ENCODE peak calls at places on chromosomes 4 and X, in four cellular contexts. One of them, this sample, is unnamed.

GRCh38 chrX:9988762-9989161 is 21.6 kb downstream of the CLDN34 start:
- DNase-seq in dermis microvascular lymphatic vessel endothelial cell: peak
- DNase-seq in NCI-H748 treated with DMSO at 0.1 percent for 48 hours: no peak
- DNase-seq in AG09319: no peak
- DNase-seq in this sample: no peak

GRCh38 chr4:112178731-112179130 is 33.5 kb downstream of the FAM241A start:
- DNase-seq in NCI-H748 treated with DMSO at 0.1 percent for 48 hours: no peak
- DNase-seq in dermis microvascular lymphatic vessel endothelial cell: no peak
- DNase-seq in AG09319: no peak
- DNase-seq in this sample: no peak

GRCh38 chr4:77662396-77662795 is 56.8 kb downstream of the CXCL13 start:
- DNase-seq in AG09319: no peak
- DNase-seq in dermis microvascular lymphatic vessel endothelial cell: no peak
- DNase-seq in NCI-H748 treated with DMSO at 0.1 percent for 48 hours: no peak
- DNase-seq in this sample: no peak

GRCh38 chr4:121717680-121718237 is 21.0 kb upstream of the ANXA5 start:
- DNase-seq in dermis microvascular lymphatic vessel endothelial cell: no peak
- DNase-seq in NCI-H748 treated with DMSO at 0.1 percent for 48 hours: no peak
- DNase-seq in AG09319: peak
- DNase-seq in this sample: no peak

GRCh38 chr4:4762909-4763814 is 96.3 kb upstream of the MSX1 start:
- DNase-seq in NCI-H748 treated with DMSO at 0.1 percent for 48 hours: no peak
- DNase-seq in AG09319: peak
- DNase-seq in dermis microvascular lymphatic vessel endothelial cell: no peak
- DNase-seq in this sample: peak

GRCh38 chr4:35900608-35901243 is 343.6 kb downstream of the ARAP2 start:
- DNase-seq in AG09319: no peak
- DNase-seq in NCI-H748 treated with DMSO at 0.1 percent for 48 hours: no peak
- DNase-seq in dermis microvascular lymphatic vessel endothelial cell: no peak
- DNase-seq in this sample: no peak

GRCh38 chr4:21083413-21083812 is 383.2 kb downstream of the PACRGL start:
- DNase-seq in AG09319: no peak
- DNase-seq in NCI-H748 treated with DMSO at 0.1 percent for 48 hours: no peak
- DNase-seq in dermis microvascular lymphatic vessel endothelial cell: no peak
- DNase-seq in this sample: no peak

GRCh38 chr4:80767944-80768343 is 262.6 kb upstream of the BMP3 start:
- DNase-seq in dermis microvascular lymphatic vessel endothelial cell: no peak
- DNase-seq in AG09319: no peak
- DNase-seq in NCI-H748 treated with DMSO at 0.1 percent for 48 hours: no peak
- DNase-seq in this sample: no peak

GRCh38 chr4:40514409-40515025 is 115.1 kb downstream of the RBM47 start:
- DNase-seq in AG09319: no peak
- DNase-seq in NCI-H748 treated with DMSO at 0.1 percent for 48 hours: peak
- DNase-seq in dermis microvascular lymphatic vessel endothelial cell: no peak
- DNase-seq in this sample: no peak

GRCh38 chr4:74426101-74426500 is 18.8 kb upstream of the AREG start:
- DNase-seq in dermis microvascular lymphatic vessel endothelial cell: peak
- DNase-seq in NCI-H748 treated with DMSO at 0.1 percent for 48 hours: no peak
- DNase-seq in AG09319: no peak
- DNase-seq in this sample: peak

GRCh38 chr4:65482410-65482809 is 187.9 kb downstream of the EPHA5 start:
- DNase-seq in AG09319: no peak
- DNase-seq in NCI-H748 treated with DMSO at 0.1 percent for 48 hours: no peak
- DNase-seq in dermis microvascular lymphatic vessel endothelial cell: peak
- DNase-seq in this sample: peak

GRCh38 chr4:51932261-51932660 is 87.9 kb downstream of the LRRC66 start:
- DNase-seq in AG09319: no peak
- DNase-seq in NCI-H748 treated with DMSO at 0.1 percent for 48 hours: no peak
- DNase-seq in dermis microvascular lymphatic vessel endothelial cell: no peak
- DNase-seq in this sample: peak

GRCh38 chr4:14022428-14022827 is 394.9 kb upstream of the BOD1L1 start:
- DNase-seq in dermis microvascular lymphatic vessel endothelial cell: no peak
- DNase-seq in NCI-H748 treated with DMSO at 0.1 percent for 48 hours: no peak
- DNase-seq in AG09319: no peak
- DNase-seq in this sample: no peak

GRCh38 chr4:109441858-109442480 is 8.4 kb downstream of the SEC24B start:
- DNase-seq in dermis microvascular lymphatic vessel endothelial cell: no peak
- DNase-seq in NCI-H748 treated with DMSO at 0.1 percent for 48 hours: no peak
- DNase-seq in AG09319: no peak
- DNase-seq in this sample: no peak

GRCh38 chrX:133776072-133776471 is 209.3 kb downstream of the GPC3 start:
- DNase-seq in dermis microvascular lymphatic vessel endothelial cell: peak
- DNase-seq in NCI-H748 treated with DMSO at 0.1 percent for 48 hours: peak
- DNase-seq in AG09319: no peak
- DNase-seq in this sample: no peak

GRCh38 chr4:139725236-139725635 is 59.6 kb downstream of the MGST2 start:
- DNase-seq in AG09319: no peak
- DNase-seq in dermis microvascular lymphatic vessel endothelial cell: no peak
- DNase-seq in NCI-H748 treated with DMSO at 0.1 percent for 48 hours: no peak
- DNase-seq in this sample: no peak

GRCh38 chr4:52982246-52982950 is 120.3 kb downstream of the RASL11B start:
- DNase-seq in dermis microvascular lymphatic vessel endothelial cell: peak
- DNase-seq in AG09319: no peak
- DNase-seq in NCI-H748 treated with DMSO at 0.1 percent for 48 hours: peak
- DNase-seq in this sample: no peak

GRCh38 chrX:148893395-148893794 is 393.0 kb downstream of the AFF2 start:
- DNase-seq in NCI-H748 treated with DMSO at 0.1 percent for 48 hours: no peak
- DNase-seq in dermis microvascular lymphatic vessel endothelial cell: no peak
- DNase-seq in AG09319: no peak
- DNase-seq in this sample: no peak

GRCh38 chr4:166435449-166435848 is 562.4 kb downstream of the TLL1 start:
- DNase-seq in AG09319: no peak
- DNase-seq in NCI-H748 treated with DMSO at 0.1 percent for 48 hours: no peak
- DNase-seq in dermis microvascular lymphatic vessel endothelial cell: peak
- DNase-seq in this sample: no peak

GRCh38 chr4:173205656-173206055 is 37.0 kb downstream of the GALNT7 start:
- DNase-seq in AG09319: no peak
- DNase-seq in dermis microvascular lymphatic vessel endothelial cell: no peak
- DNase-seq in NCI-H748 treated with DMSO at 0.1 percent for 48 hours: no peak
- DNase-seq in this sample: no peak

GRCh38 chr4:101801957-101802356 is 11.4 kb downstream of the BANK1 start:
- DNase-seq in NCI-H748 treated with DMSO at 0.1 percent for 48 hours: no peak
- DNase-seq in dermis microvascular lymphatic vessel endothelial cell: no peak
- DNase-seq in AG09319: no peak
- DNase-seq in this sample: no peak

GRCh38 chrX:112731793-112732192 is 52.1 kb upstream of the LHFPL1 start:
- DNase-seq in dermis microvascular lymphatic vessel endothelial cell: no peak
- DNase-seq in NCI-H748 treated with DMSO at 0.1 percent for 48 hours: no peak
- DNase-seq in AG09319: no peak
- DNase-seq in this sample: no peak

GRCh38 chrX:107825698-107826285 is at the start of gene MID2:
- DNase-seq in AG09319: no peak
- DNase-seq in NCI-H748 treated with DMSO at 0.1 percent for 48 hours: peak
- DNase-seq in dermis microvascular lymphatic vessel endothelial cell: peak
- DNase-seq in this sample: no peak

GRCh38 chr4:94419956-94420355 is 31.8 kb upstream of the PDLIM5 start:
- DNase-seq in dermis microvascular lymphatic vessel endothelial cell: no peak
- DNase-seq in AG09319: no peak
- DNase-seq in NCI-H748 treated with DMSO at 0.1 percent for 48 hours: no peak
- DNase-seq in this sample: no peak

GRCh38 chr4:75922588-75922987 is 18.2 kb downstream of the NAAA start:
- DNase-seq in NCI-H748 treated with DMSO at 0.1 percent for 48 hours: no peak
- DNase-seq in dermis microvascular lymphatic vessel endothelial cell: no peak
- DNase-seq in AG09319: no peak
- DNase-seq in this sample: no peak

GRCh38 chrX:36336746-36337145 is 417.2 kb downstream of the CFAP47 start:
- DNase-seq in AG09319: no peak
- DNase-seq in dermis microvascular lymphatic vessel endothelial cell: no peak
- DNase-seq in NCI-H748 treated with DMSO at 0.1 percent for 48 hours: no peak
- DNase-seq in this sample: no peak

GRCh38 chrX:155293771-155294170 is 29.5 kb upstream of the RAB39B start:
- DNase-seq in dermis microvascular lymphatic vessel endothelial cell: no peak
- DNase-seq in AG09319: no peak
- DNase-seq in NCI-H748 treated with DMSO at 0.1 percent for 48 hours: no peak
- DNase-seq in this sample: no peak

GRCh38 chrX:150486011-150486410 is 82.4 kb upstream of the MTM1 start:
- DNase-seq in dermis microvascular lymphatic vessel endothelial cell: peak
- DNase-seq in NCI-H748 treated with DMSO at 0.1 percent for 48 hours: no peak
- DNase-seq in AG09319: no peak
- DNase-seq in this sample: peak

GRCh38 chr4:14990484-14990883 is 11.8 kb upstream of the CPEB2 start:
- DNase-seq in dermis microvascular lymphatic vessel endothelial cell: no peak
- DNase-seq in AG09319: no peak
- DNase-seq in NCI-H748 treated with DMSO at 0.1 percent for 48 hours: no peak
- DNase-seq in this sample: no peak

GRCh38 chr4:25575581-25575980 is 80.1 kb upstream of the SLC34A2 start:
- DNase-seq in dermis microvascular lymphatic vessel endothelial cell: no peak
- DNase-seq in NCI-H748 treated with DMSO at 0.1 percent for 48 hours: no peak
- DNase-seq in AG09319: no peak
- DNase-seq in this sample: no peak

GRCh38 chr4:10584042-10584441 is 100.5 kb downstream of the CLNK start:
- DNase-seq in NCI-H748 treated with DMSO at 0.1 percent for 48 hours: no peak
- DNase-seq in AG09319: no peak
- DNase-seq in dermis microvascular lymphatic vessel endothelial cell: peak
- DNase-seq in this sample: no peak

GRCh38 chr4:124433500-124433899 is 279.0 kb downstream of the ANKRD50 start:
- DNase-seq in AG09319: no peak
- DNase-seq in dermis microvascular lymphatic vessel endothelial cell: peak
- DNase-seq in NCI-H748 treated with DMSO at 0.1 percent for 48 hours: no peak
- DNase-seq in this sample: no peak

GRCh38 chr4:40992472-40993298 is 221.7 kb downstream of the APBB2 start:
- DNase-seq in NCI-H748 treated with DMSO at 0.1 percent for 48 hours: no peak
- DNase-seq in AG09319: no peak
- DNase-seq in dermis microvascular lymphatic vessel endothelial cell: peak
- DNase-seq in this sample: no peak

GRCh38 chr4:177250056-177250696 is 59.5 kb upstream of the NEIL3 start:
- DNase-seq in NCI-H748 treated with DMSO at 0.1 percent for 48 hours: peak
- DNase-seq in AG09319: no peak
- DNase-seq in dermis microvascular lymphatic vessel endothelial cell: peak
- DNase-seq in this sample: peak

GRCh38 chr4:76485450-76485849 is 50.4 kb downstream of the SHROOM3 start:
- DNase-seq in AG09319: no peak
- DNase-seq in NCI-H748 treated with DMSO at 0.1 percent for 48 hours: no peak
- DNase-seq in dermis microvascular lymphatic vessel endothelial cell: no peak
- DNase-seq in this sample: no peak

GRCh38 chr4:76197971-76198410 is 15.6 kb downstream of the SCARB2 start:
- DNase-seq in AG09319: no peak
- DNase-seq in dermis microvascular lymphatic vessel endothelial cell: peak
- DNase-seq in NCI-H748 treated with DMSO at 0.1 percent for 48 hours: peak
- DNase-seq in this sample: no peak

GRCh38 chrX:23884427-23885024 is 23.2 kb downstream of the APOO start:
- DNase-seq in AG09319: no peak
- DNase-seq in dermis microvascular lymphatic vessel endothelial cell: peak
- DNase-seq in NCI-H748 treated with DMSO at 0.1 percent for 48 hours: no peak
- DNase-seq in this sample: no peak

GRCh38 chrX:153669174-153669890 is 4.3 kb downstream of the PNCK start:
- DNase-seq in NCI-H748 treated with DMSO at 0.1 percent for 48 hours: no peak
- DNase-seq in dermis microvascular lymphatic vessel endothelial cell: peak
- DNase-seq in AG09319: no peak
- DNase-seq in this sample: no peak